ENCODE peak calls at places on chromosomes 11 and 22, in seven cellular contexts. One of them, this sample, is unnamed.

GRCh38 chr11:123145220-123145619 is 49.8 kb downstream of the CLMP start:
- DNase-seq in GM12865: no peak
- DNase-seq in lower leg skin: no peak
- DNase-seq in NCI-H1436: no peak
- DNase-seq in uterus: no peak
- DNase-seq in kidney tubule cell: peak; percentile 90
- DNase-seq in stimulated activated CD8-positive, alpha-beta memory T cell treated with anti-CD3 and anti-CD28 coated beads, Interleukin-15, amount 100 ng/mL, for 1 hour: no peak
- DNase-seq in this sample: peak; percentile 94

GRCh38 chr11:15742626-15743243 is 613.6 kb downstream of the SOX6 start:
- DNase-seq in GM12865: no peak
- DNase-seq in NCI-H1436: peak; percentile 59
- DNase-seq in lower leg skin: no peak
- DNase-seq in kidney tubule cell: peak; percentile 33
- DNase-seq in uterus: no peak
- DNase-seq in stimulated activated CD8-positive, alpha-beta memory T cell treated with anti-CD3 and anti-CD28 coated beads, Interleukin-15, amount 100 ng/mL, for 1 hour: no peak
- DNase-seq in this sample: peak; percentile 36

GRCh38 chr11:128021304-128022006 is 565.9 kb downstream of the ETS1 start:
- DNase-seq in GM12865: no peak
- DNase-seq in stimulated activated CD8-positive, alpha-beta memory T cell treated with anti-CD3 and anti-CD28 coated beads, Interleukin-15, amount 100 ng/mL, for 1 hour: no peak
- DNase-seq in NCI-H1436: peak; percentile 37
- DNase-seq in uterus: no peak
- DNase-seq in kidney tubule cell: peak; percentile 15
- DNase-seq in lower leg skin: no peak
- DNase-seq in this sample: peak; percentile 48

GRCh38 chr22:45268958-45269844 is 15.5 kb upstream of the UPK3A start:
- DNase-seq in uterus: peak; percentile 83
- DNase-seq in lower leg skin: peak; percentile 62
- DNase-seq in NCI-H1436: peak; percentile 75
- DNase-seq in GM12865: peak; percentile 88
- DNase-seq in kidney tubule cell: peak; percentile 72
- DNase-seq in stimulated activated CD8-positive, alpha-beta memory T cell treated with anti-CD3 and anti-CD28 coated beads, Interleukin-15, amount 100 ng/mL, for 1 hour: peak; percentile 81
- DNase-seq in this sample: peak; percentile 74

GRCh38 chr11:130166457-130166784 is 6.8 kb downstream of the ST14 start:
- DNase-seq in kidney tubule cell: peak; percentile 99
- DNase-seq in stimulated activated CD8-positive, alpha-beta memory T cell treated with anti-CD3 and anti-CD28 coated beads, Interleukin-15, amount 100 ng/mL, for 1 hour: no peak
- DNase-seq in NCI-H1436: no peak
- DNase-seq in lower leg skin: no peak
- DNase-seq in uterus: no peak
- DNase-seq in GM12865: peak; percentile 22
- DNase-seq in this sample: peak; percentile 91

GRCh38 chr11:32259641-32260081 is 168.8 kb downstream of the RCN1 start:
- DNase-seq in stimulated activated CD8-positive, alpha-beta memory T cell treated with anti-CD3 and anti-CD28 coated beads, Interleukin-15, amount 100 ng/mL, for 1 hour: no peak
- DNase-seq in lower leg skin: no peak
- DNase-seq in GM12865: peak; percentile 90
- DNase-seq in NCI-H1436: no peak
- DNase-seq in uterus: no peak
- DNase-seq in kidney tubule cell: peak; percentile 3
- DNase-seq in this sample: peak; percentile 91

GRCh38 chr11:134034496-134035381 is 34.1 kb upstream of the JAM3 start:
- DNase-seq in stimulated activated CD8-positive, alpha-beta memory T cell treated with anti-CD3 and anti-CD28 coated beads, Interleukin-15, amount 100 ng/mL, for 1 hour: no peak
- DNase-seq in GM12865: no peak
- DNase-seq in lower leg skin: no peak
- DNase-seq in kidney tubule cell: no peak
- DNase-seq in NCI-H1436: no peak
- DNase-seq in uterus: no peak
- DNase-seq in this sample: no peak

GRCh38 chr11:38460429-38460828 is 1862.4 kb upstream of the RAG2 start:
- DNase-seq in GM12865: no peak
- DNase-seq in lower leg skin: no peak
- DNase-seq in stimulated activated CD8-positive, alpha-beta memory T cell treated with anti-CD3 and anti-CD28 coated beads, Interleukin-15, amount 100 ng/mL, for 1 hour: no peak
- DNase-seq in uterus: no peak
- DNase-seq in NCI-H1436: no peak
- DNase-seq in kidney tubule cell: no peak
- DNase-seq in this sample: peak; percentile 62

GRCh38 chr22:22025320-22026156 is 43.0 kb upstream of the TOP3B start:
- DNase-seq in lower leg skin: no peak
- DNase-seq in kidney tubule cell: no peak
- DNase-seq in uterus: no peak
- DNase-seq in NCI-H1436: no peak
- DNase-seq in GM12865: peak; percentile 69
- DNase-seq in stimulated activated CD8-positive, alpha-beta memory T cell treated with anti-CD3 and anti-CD28 coated beads, Interleukin-15, amount 100 ng/mL, for 1 hour: no peak
- DNase-seq in this sample: no peak

GRCh38 chr11:68040121-68040956 is 1.5 kb downstream of the TCIRG1 start:
- DNase-seq in lower leg skin: no peak
- DNase-seq in NCI-H1436: peak; percentile 41
- DNase-seq in uterus: peak; percentile 75
- DNase-seq in stimulated activated CD8-positive, alpha-beta memory T cell treated with anti-CD3 and anti-CD28 coated beads, Interleukin-15, amount 100 ng/mL, for 1 hour: no peak
- DNase-seq in kidney tubule cell: peak; percentile 44
- DNase-seq in GM12865: peak; percentile 79
- DNase-seq in this sample: peak; percentile 79

GRCh38 chr11:74138021-74138420 is 32.8 kb downstream of the C2CD3 start:
- DNase-seq in NCI-H1436: no peak
- DNase-seq in lower leg skin: no peak
- DNase-seq in stimulated activated CD8-positive, alpha-beta memory T cell treated with anti-CD3 and anti-CD28 coated beads, Interleukin-15, amount 100 ng/mL, for 1 hour: no peak
- DNase-seq in kidney tubule cell: peak; percentile 13
- DNase-seq in GM12865: no peak
- DNase-seq in uterus: no peak
- DNase-seq in this sample: peak; percentile 18

GRCh38 chr11:67415501-67416304 is at the start of gene CARNS1:
- DNase-seq in uterus: no peak
- DNase-seq in lower leg skin: no peak
- DNase-seq in NCI-H1436: no peak
- DNase-seq in stimulated activated CD8-positive, alpha-beta memory T cell treated with anti-CD3 and anti-CD28 coated beads, Interleukin-15, amount 100 ng/mL, for 1 hour: no peak
- DNase-seq in GM12865: no peak
- DNase-seq in kidney tubule cell: no peak
- DNase-seq in this sample: no peak

GRCh38 chr22:44848296-44848741 is 95.9 kb downstream of the ARHGAP8 start:
- DNase-seq in NCI-H1436: no peak
- DNase-seq in kidney tubule cell: no peak
- DNase-seq in lower leg skin: no peak
- DNase-seq in GM12865: no peak
- DNase-seq in stimulated activated CD8-positive, alpha-beta memory T cell treated with anti-CD3 and anti-CD28 coated beads, Interleukin-15, amount 100 ng/mL, for 1 hour: no peak
- DNase-seq in uterus: no peak
- DNase-seq in this sample: peak; percentile 8

GRCh38 chr11:31325162-31325561 is 44.4 kb downstream of the DCDC1 start:
- DNase-seq in GM12865: no peak
- DNase-seq in kidney tubule cell: peak; percentile 92
- DNase-seq in uterus: no peak
- DNase-seq in stimulated activated CD8-positive, alpha-beta memory T cell treated with anti-CD3 and anti-CD28 coated beads, Interleukin-15, amount 100 ng/mL, for 1 hour: no peak
- DNase-seq in lower leg skin: no peak
- DNase-seq in NCI-H1436: no peak
- DNase-seq in this sample: peak; percentile 86

GRCh38 chr11:31050061-31050790 is 319.3 kb downstream of the DCDC1 start:
- DNase-seq in stimulated activated CD8-positive, alpha-beta memory T cell treated with anti-CD3 and anti-CD28 coated beads, Interleukin-15, amount 100 ng/mL, for 1 hour: no peak
- DNase-seq in GM12865: no peak
- DNase-seq in uterus: no peak
- DNase-seq in kidney tubule cell: peak; percentile 21
- DNase-seq in lower leg skin: no peak
- DNase-seq in NCI-H1436: peak; percentile 10
- DNase-seq in this sample: no peak

This sample was measured in fibroblast of pulmonary artery.